ENCODE peak calls at places on chromosome 18, in eight cellular contexts. K, C, F, A, O, W, P and T are unnamed samples.

GRCh38 chr18:41538751-41539150 is 416.3 kb upstream of the PIK3C3 start:
- DNase-seq in K (no peak), C (no peak), F (no peak), A (no peak), O (no peak), W (no peak), P (no peak), T (no peak)

GRCh38 chr18:39724652-39725051 is 2159.1 kb upstream of the CELF4 start:
- DNase-seq in K (no peak), C (no peak), F (no peak), A (no peak), O (no peak), W (no peak), P (no peak), T (no peak)

GRCh38 chr18:39870586-39870985 is 2084.4 kb upstream of the PIK3C3 start:
- DNase-seq in K (peak), C (no peak), F (no peak), A (no peak), O (no peak), W (no peak), P (no peak), T (no peak)

GRCh38 chr18:79569720-79570119 is 109.9 kb upstream of the CTDP1 start:
- DNase-seq in K (no peak), C (no peak), F (no peak), A (no peak), O (no peak), W (no peak), P (no peak), T (no peak)

GRCh38 chr18:26510337-26510736 is 38.0 kb downstream of the KCTD1 start:
- DNase-seq in K (no peak), C (no peak), F (no peak), A (no peak), O (no peak), W (no peak), P (no peak), T (no peak)

GRCh38 chr18:22166070-22166972 is 3.1 kb upstream of the GATA6 start:
- DNase-seq in K (peak), C (no peak), F (no peak), A (no peak), O (no peak), W (no peak), P (no peak), T (peak)

GRCh38 chr18:56083889-56084288 is 495.9 kb upstream of the TCF4 start:
- DNase-seq in K (peak), C (no peak), F (no peak), A (no peak), O (no peak), W (no peak), P (no peak), T (no peak)

GRCh38 chr18:35095983-35096676 is 54.9 kb downstream of the MAPRE2 start:
- DNase-seq in K (no peak), C (no peak), F (no peak), A (no peak), O (no peak), W (no peak), P (no peak), T (no peak)

GRCh38 chr18:34942276-34942675 is 98.9 kb upstream of the MAPRE2 start:
- DNase-seq in K (no peak), C (no peak), F (no peak), A (no peak), O (peak), W (no peak), P (no peak), T (no peak)

GRCh38 chr18:62279561-62279960 is 45.5 kb upstream of the TNFRSF11A start:
- DNase-seq in K (peak), C (peak), F (no peak), A (no peak), O (no peak), W (no peak), P (no peak), T (no peak)

GRCh38 chr18:58392336-58393000 is 236.4 kb downstream of the ALPK2 start:
- DNase-seq in K (no peak), C (no peak), F (no peak), A (no peak), O (no peak), W (no peak), P (no peak), T (no peak)

GRCh38 chr18:70457788-70458187 is 168.9 kb downstream of the SOCS6 start:
- DNase-seq in K (no peak), C (no peak), F (no peak), A (no peak), O (no peak), W (no peak), P (no peak), T (no peak)

GRCh38 chr18:55422456-55423185 is 165.4 kb downstream of the TCF4 start:
- DNase-seq in K (peak), C (no peak), F (no peak), A (no peak), O (no peak), W (no peak), P (no peak), T (peak)

GRCh38 chr18:9608298-9608697 is 6.1 kb downstream of the PPP4R1 start:
- DNase-seq in K (no peak), C (no peak), F (no peak), A (no peak), O (no peak), W (no peak), P (no peak), T (no peak)

GRCh38 chr18:79685971-79686370 is 6.4 kb downstream of the CTDP1 start:
- DNase-seq in K (no peak), C (no peak), F (no peak), A (no peak), O (no peak), W (no peak), P (no peak), T (no peak)

GRCh38 chr18:57737661-57738060 is 65.5 kb downstream of the ATP8B1 start:
- DNase-seq in K (no peak), C (no peak), F (peak), A (no peak), O (no peak), W (no peak), P (no peak), T (no peak)

GRCh38 chr18:61528961-61529360 is 195.7 kb downstream of the CDH20 start:
- DNase-seq in K (peak), C (no peak), F (no peak), A (no peak), O (peak), W (no peak), P (no peak), T (no peak)

GRCh38 chr18:34592961-34593382 is 117.1 kb upstream of the DTNA start:
- DNase-seq in K (peak), C (no peak), F (peak), A (no peak), O (peak), W (no peak), P (no peak), T (no peak)

GRCh38 chr18:45464619-45465018 is 150.7 kb upstream of the SLC14A2 start:
- DNase-seq in K (no peak), C (peak), F (no peak), A (no peak), O (no peak), W (no peak), P (no peak), T (no peak)

GRCh38 chr18:3250237-3251107 is 2.9 kb downstream of the MYL12A start:
- DNase-seq in K (no peak), C (no peak), F (no peak), A (no peak), O (peak), W (no peak), P (no peak), T (no peak)

GRCh38 chr18:46019956-46020355 is 52.1 kb downstream of the PSTPIP2 start:
- DNase-seq in K (no peak), C (no peak), F (no peak), A (no peak), O (no peak), W (no peak), P (no peak), T (no peak)

GRCh38 chr18:22783662-22784076 is 149.5 kb upstream of the RBBP8 start:
- DNase-seq in K (no peak), C (no peak), F (no peak), A (no peak), O (no peak), W (no peak), P (no peak), T (no peak)

GRCh38 chr18:25121442-25121841 is 230.5 kb downstream of the ZNF521 start:
- DNase-seq in K (no peak), C (no peak), F (no peak), A (no peak), O (no peak), W (no peak), P (no peak), T (no peak)

GRCh38 chr18:7824970-7825369 is 257.9 kb downstream of the PTPRM start:
- DNase-seq in K (no peak), C (no peak), F (no peak), A (no peak), O (no peak), W (no peak), P (no peak), T (no peak)

GRCh38 chr18:274313-274712 is 6.5 kb upstream of the THOC1 start:
- DNase-seq in K (no peak), C (no peak), F (no peak), A (no peak), O (no peak), W (no peak), P (no peak), T (no peak)

GRCh38 chr18:53496028-53496427 is 728.4 kb downstream of the MBD2 start:
- DNase-seq in K (no peak), C (no peak), F (no peak), A (no peak), O (no peak), W (no peak), P (no peak), T (no peak)

GRCh38 chr18:8359076-8359475 is 250.2 kb upstream of the RAB12 start:
- DNase-seq in K (no peak), C (no peak), F (no peak), A (no peak), O (no peak), W (no peak), P (no peak), T (no peak)

GRCh38 chr18:44895176-44895798 is 214.6 kb downstream of the SETBP1 start:
- DNase-seq in K (no peak), C (no peak), F (no peak), A (no peak), O (peak), W (peak), P (no peak), T (peak)

GRCh38 chr18:50819027-50819726 is 639 bp downstream of the MRO start:
- DNase-seq in K (no peak), C (no peak), F (no peak), A (no peak), O (peak), W (no peak), P (no peak), T (no peak)

GRCh38 chr18:43061816-43062215 is 53.7 kb downstream of the RIT2 start:
- DNase-seq in K (no peak), C (no peak), F (no peak), A (no peak), O (no peak), W (no peak), P (no peak), T (no peak)

GRCh38 chr18:58579561-58580047 is 49.3 kb downstream of the ALPK2 start:
- DNase-seq in K (no peak), C (no peak), F (peak), A (no peak), O (peak), W (no peak), P (no peak), T (no peak)